ENCODE peak calls at places on chromosomes 13 and 19, in four cellular contexts. P, S, L and A are unnamed samples.

GRCh38 chr13:94657167-94657566 is 55.2 kb downstream of the SOX21 start:
- DNase-seq in P (peak; percentile 30), S (no peak), L (no peak), A (no peak)

GRCh38 chr19:9945319-9945966 is 9.1 kb upstream of the OLFM2 start:
- DNase-seq in P (peak; percentile 99), S (peak; percentile 73), L (peak; percentile 64), A (no peak)

GRCh38 chr19:1411255-1412191 is 4.1 kb downstream of the DAZAP1 start:
- DNase-seq in P (peak; percentile 65), S (no peak), L (peak; percentile 42), A (no peak)

GRCh38 chr19:13102416-13102665 is 317 bp downstream of the LYL1 start:
- DNase-seq in P (no peak), S (no peak), L (no peak), A (no peak)

GRCh38 chr19:6811906-6812305 is 39.4 kb downstream of the VAV1 start:
- DNase-seq in P (peak; percentile 58), S (no peak), L (no peak), A (no peak)

GRCh38 chr19:455031-455705 is 5.7 kb downstream of the SHC2 start:
- DNase-seq in P (no peak), S (no peak), L (no peak), A (no peak)

GRCh38 chr13:97068146-97068545 is 73.9 kb upstream of the OXGR1 start:
- DNase-seq in P (no peak), S (no peak), L (no peak), A (no peak)

GRCh38 chr13:44331912-44332840 is 41.4 kb upstream of the SERP2 start:
- DNase-seq in P (peak; percentile 96), S (peak; percentile 58), L (no peak), A (no peak)

GRCh38 chr13:60629158-60629557 is 232.1 kb downstream of the TDRD3 start:
- DNase-seq in P (no peak), S (no peak), L (no peak), A (no peak)

DNA sequence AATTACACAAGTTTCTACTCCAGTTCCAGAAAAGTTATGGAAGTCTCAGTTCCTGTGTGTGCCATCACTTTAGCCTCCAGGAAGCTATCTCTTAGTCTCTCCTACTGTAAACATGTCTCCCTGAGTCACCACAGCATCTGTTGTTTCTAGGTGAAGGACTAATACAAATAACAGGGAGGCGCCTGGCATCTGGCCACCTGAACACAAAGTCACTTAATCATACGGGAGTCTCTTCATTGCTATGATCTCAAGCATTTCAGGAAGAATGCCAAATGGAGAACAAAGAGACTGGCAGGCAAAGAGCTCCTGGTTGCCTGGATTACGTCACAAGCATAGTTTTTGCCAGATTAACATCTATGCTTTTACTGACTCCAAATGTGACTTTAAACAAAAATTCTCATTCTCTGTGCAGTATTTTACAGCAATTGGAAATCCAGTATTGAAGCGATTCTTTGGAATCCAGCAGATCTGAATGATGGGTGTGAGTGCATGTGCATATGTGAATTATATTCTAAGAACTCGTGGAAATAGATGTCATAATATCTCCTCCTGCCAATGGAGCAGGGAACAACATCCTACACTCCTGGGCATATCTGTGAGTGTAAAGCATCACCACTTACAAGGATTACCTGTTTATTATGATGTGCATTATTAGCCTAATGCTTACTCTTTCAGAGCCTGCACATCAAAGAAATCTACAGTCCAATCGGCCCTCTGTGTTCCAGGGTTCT is 572.8 kb downstream of the PCDH9 start:
- DNase-seq in P (peak; percentile 99), S (no peak), L (peak; percentile 57), A (no peak)
- TF ChIP-seq CTCF in P (no peak), S (no peak), L (no peak), A (no peak)

GRCh38 chr19:34715357-34715756 is 18.7 kb upstream of the ZNF181 start:
- DNase-seq in P (no peak), S (no peak), L (no peak), A (no peak)
- H3K9me3 ChIP-seq in P (no peaks in the 10 kb centered on the region), S (peaks cover 3% of the 10 kb centered on the region), L (peaks cover 2% of the 10 kb centered on the region), A (peaks cover 17% of the 10 kb centered on the region)

DNA sequence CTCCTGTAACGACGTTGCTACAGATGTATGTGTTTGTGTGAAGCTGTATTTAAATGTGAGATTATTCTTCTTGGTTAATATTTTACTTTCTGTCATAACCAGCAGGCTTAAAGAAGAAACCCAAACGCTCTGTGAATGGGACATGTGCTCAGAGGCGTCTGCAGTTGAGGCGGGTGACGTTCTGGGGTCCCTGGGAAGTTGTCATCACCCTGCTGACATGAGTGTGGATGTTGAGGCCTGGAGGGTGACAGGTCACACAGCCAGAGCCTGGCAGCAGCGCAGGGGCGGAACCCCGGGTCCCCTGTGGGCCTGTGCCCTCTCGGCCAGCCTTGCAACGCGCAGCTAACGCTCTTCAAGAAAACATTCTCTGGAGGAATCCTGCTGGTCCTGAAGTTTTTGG is 16.6 kb downstream of the RASA3 start:
- DNase-seq in P (no peak), S (peak; percentile 41), L (no peak), A (no peak)
- H3K27ac ChIP-seq in P (peak overlapping the region; percentile 95), S (no peak overlapping the region), L (no peak overlapping the region), A (no peak overlapping the region)

GRCh38 chr19:46890423-46891170 is 29.8 kb downstream of the ARHGAP35 start:
- DNase-seq in P (peak; percentile 86), S (peak; percentile 67), L (no peak), A (no peak)
- TF ChIP-seq CTCF in P (no peak), S (peak; percentile 30), L (no peak), A (no peak)